ENCODE peak calls at places on chromosomes 5 and 9, in nine cellular contexts. C is HCT116, B is K562, F is SK-N-SH, U is GM23338, N is A549, Z is HL-60, Y is HepG2, T is GM12878. X is an unnamed sample.

GRCh38 chr9:93899609-93900435 is 55.3 kb downstream of the BARX1 start:
- DNase-seq in C (no peak), T (no peak), N (no peak), B (no peak), F (peak), Z (no peak), Y (no peak), U (no peak), X (no peak)

GRCh38 chr9:34496149-34496712 is 26.6 kb downstream of the ENHO start:
- DNase-seq in Z (no peak), C (peak), F (no peak), T (no peak), U (no peak), Y (no peak), B (no peak), N (no peak), X (no peak)

GRCh38 chr9:136014147-136014927 is 53.2 kb upstream of the UBAC1 start:
- DNase-seq in C (no peak), B (no peak), N (no peak), T (no peak), F (peak), U (no peak), Z (no peak), Y (no peak), X (no peak)

GRCh38 chr5:123170816-123171345 is 81.8 kb downstream of the PRDM6 start:
- DNase-seq in F (peak), T (no peak), C (no peak), B (no peak), U (no peak), N (no peak), Y (no peak), Z (no peak), X (no peak)

GRCh38 chr9:97900103-97900737 is 22.1 kb downstream of the TRMO start:
- DNase-seq in T (no peak), Z (no peak), Y (no peak), F (no peak), N (no peak), U (no peak), B (no peak), C (no peak), X (no peak)

GRCh38 chr5:54311178-54311811 is 922 bp upstream of the ARL15 start:
- DNase-seq in C (no peak), Z (no peak), U (peak), B (no peak), T (no peak), N (peak), F (peak), Y (no peak), X (no peak)

GRCh38 chr9:7622481-7622880 is 177.1 kb downstream of the DMAC1 start:
- DNase-seq in Y (no peak), C (no peak), F (no peak), T (no peak), N (no peak), U (no peak), Z (no peak), B (no peak), X (no peak)

GRCh38 chr5:149837680-149838269 is 106.8 kb downstream of the PDE6A start:
- DNase-seq in Z (peak), F (peak), T (no peak), N (peak), B (peak), C (peak), U (peak), Y (peak), X (no peak)

GRCh38 chr9:129671519-129671918 is 6.1 kb downstream of the PRRX2 start:
- DNase-seq in F (no peak), U (no peak), Y (no peak), T (no peak), Z (no peak), B (no peak), N (no peak), C (no peak), X (no peak)

GRCh38 chr5:82244854-82245635 is 33.1 kb downstream of the RPS23 start:
- DNase-seq in Z (no peak), B (no peak), Y (peak), N (no peak), U (peak), T (no peak), F (no peak), C (no peak), X (no peak)

GRCh38 chr5:110258460-110258859 is 468.0 kb downstream of the TMEM232 start:
- DNase-seq in B (no peak), N (no peak), Y (no peak), F (no peak), C (no peak), T (no peak), U (no peak), Z (no peak), X (no peak)

GRCh38 chr9:15430920-15431844 is 8.5 kb downstream of the SNAPC3 start:
- DNase-seq in C (no peak), U (peak), Y (no peak), Z (no peak), N (no peak), B (no peak), T (no peak), F (peak), X (no peak)

GRCh38 chr9:126962336-126962735 is 47.8 kb downstream of the RALGPS1 start:
- DNase-seq in U (no peak), Z (no peak), C (no peak), Y (no peak), T (no peak), N (no peak), F (no peak), B (no peak), X (no peak)

GRCh38 chr5:95959964-95960801 is 1.5 kb downstream of the ELL2 start:
- DNase-seq in C (no peak), N (peak), B (no peak), Y (no peak), Z (no peak), T (no peak), U (no peak), F (peak), X (peak)

GRCh38 chr9:109012876-109013677 is at the start of gene CTNNAL1:
- DNase-seq in B (peak), N (peak), F (peak), U (peak), C (peak), Y (peak), Z (peak), T (no peak), X (no peak)

GRCh38 chr9:124724415-124725067 is 46.6 kb downstream of the NR6A1 start:
- DNase-seq in U (no peak), Y (no peak), N (no peak), Z (no peak), C (no peak), T (no peak), F (no peak), B (no peak), X (no peak)

GRCh38 chr5:166834246-166834645 is 1457.2 kb upstream of the WWC1 start:
- DNase-seq in Y (no peak), Z (no peak), U (no peak), T (no peak), C (no peak), B (no peak), N (no peak), F (no peak), X (no peak)

GRCh38 chr5:117588611-117589010 is 1014.0 kb upstream of the SEMA6A start:
- DNase-seq in Z (no peak), B (no peak), N (no peak), Y (no peak), T (no peak), C (no peak), U (no peak), F (no peak), X (no peak)

GRCh38 chr5:104177651-104178050 is 615.1 kb upstream of the NUDT12 start:
- DNase-seq in Z (no peak), F (no peak), U (no peak), B (no peak), Y (no peak), T (no peak), C (no peak), N (no peak), X (no peak)

GRCh38 chr5:76479973-76480667 is 77.0 kb downstream of the IQGAP2 start:
- DNase-seq in B (peak), F (no peak), N (no peak), T (no peak), C (no peak), U (no peak), Y (peak), Z (peak), X (no peak)

GRCh38 chr5:157867736-157868135 is 8.8 kb upstream of the CLINT1 start:
- DNase-seq in T (no peak), Z (peak), C (no peak), N (no peak), B (no peak), U (no peak), F (no peak), Y (no peak), X (no peak)

GRCh38 chr5:168472329-168472728 is 13.9 kb upstream of the RARS1 start:
- DNase-seq in B (peak), F (no peak), Z (no peak), N (peak), U (peak), C (no peak), Y (no peak), T (no peak), X (no peak)

GRCh38 chr9:115193777-115194176 is 75.8 kb upstream of the TNC start:
- DNase-seq in Y (no peak), B (no peak), Z (no peak), F (no peak), T (no peak), N (no peak), U (peak), C (no peak), X (no peak)

GRCh38 chr5:115859378-115859777 is 17.6 kb downstream of the AP3S1 start:
- DNase-seq in U (no peak), C (no peak), F (no peak), B (no peak), Z (no peak), Y (no peak), N (no peak), T (no peak), X (no peak)

GRCh38 chr9:16154570-16155078 is 601.8 kb downstream of the CCDC171 start:
- DNase-seq in U (peak), Z (no peak), N (peak), B (peak), Y (no peak), T (no peak), C (no peak), F (no peak), X (no peak)

GRCh38 chr9:134320195-134320885 is 5.9 kb upstream of the RXRA start:
- DNase-seq in F (no peak), T (no peak), N (no peak), U (peak), Y (no peak), C (no peak), Z (no peak), B (no peak), X (no peak)

GRCh38 chr9:80796662-80797426 is 892.5 kb downstream of the TLE1 start:
- DNase-seq in F (no peak), Z (no peak), Y (no peak), C (no peak), B (no peak), T (no peak), U (no peak), N (no peak), X (no peak)

GRCh38 chr5:67106626-67107342 is 89.8 kb downstream of the CD180 start:
- DNase-seq in Z (no peak), N (no peak), T (no peak), B (no peak), U (no peak), C (no peak), Y (no peak), F (no peak), X (no peak)

GRCh38 chr5:135319928-135320606 is 79.0 kb downstream of the MACROH2A1 start:
- DNase-seq in B (no peak), C (no peak), F (no peak), Z (no peak), U (peak), Y (no peak), T (no peak), N (no peak), X (no peak)

GRCh38 chr5:41250351-41250987 is 37.1 kb upstream of the C6 start:
- DNase-seq in Z (no peak), F (no peak), C (no peak), U (no peak), B (no peak), N (no peak), T (no peak), Y (no peak), X (no peak)

GRCh38 chr5:41252036-41252435 is 38.7 kb upstream of the C6 start:
- DNase-seq in B (no peak), U (no peak), Z (no peak), C (no peak), F (no peak), T (no peak), Y (no peak), N (no peak), X (no peak)

GRCh38 chr5:41247135-41247534 is 33.8 kb upstream of the C6 start:
- DNase-seq in U (no peak), N (no peak), Y (no peak), F (no peak), T (no peak), Z (no peak), B (no peak), C (no peak), X (no peak)

GRCh38 chr5:41240985-41241384 is 27.7 kb upstream of the C6 start:
- DNase-seq in T (no peak), C (no peak), F (no peak), U (no peak), Z (no peak), B (no peak), N (no peak), Y (no peak), X (no peak)

DNA sequence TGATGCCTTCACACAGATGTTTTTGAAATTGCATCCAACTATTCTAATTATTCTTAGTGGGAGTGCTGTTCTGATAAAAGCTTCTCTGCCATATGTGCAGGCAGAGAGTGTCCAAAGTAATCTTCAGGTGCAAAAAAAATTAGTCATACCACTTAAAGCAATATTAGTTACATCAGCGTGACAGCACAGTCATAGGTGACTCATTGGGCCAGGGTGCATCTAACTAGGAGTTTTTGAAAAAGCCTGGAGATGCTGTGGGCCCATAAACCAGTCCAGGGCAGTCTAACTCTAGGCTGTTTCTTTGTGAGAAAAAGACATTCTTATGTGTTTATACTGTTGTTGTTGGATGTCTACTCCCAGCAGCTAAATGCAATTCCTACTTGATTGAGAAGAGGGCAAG is 33.0 kb upstream of the C6 start:
- DNase-seq in C (peak), T (no peak), U (no peak), Z (no peak), F (no peak), B (no peak), N (peak), Y (no peak), X (peak)
- TF ChIP-seq REST in C (no peak), T (no peak), U (no peak), Z (no peak), F (no peak), B (no peak), N (no peak), Y (no peak), X (no peak)

DNA sequence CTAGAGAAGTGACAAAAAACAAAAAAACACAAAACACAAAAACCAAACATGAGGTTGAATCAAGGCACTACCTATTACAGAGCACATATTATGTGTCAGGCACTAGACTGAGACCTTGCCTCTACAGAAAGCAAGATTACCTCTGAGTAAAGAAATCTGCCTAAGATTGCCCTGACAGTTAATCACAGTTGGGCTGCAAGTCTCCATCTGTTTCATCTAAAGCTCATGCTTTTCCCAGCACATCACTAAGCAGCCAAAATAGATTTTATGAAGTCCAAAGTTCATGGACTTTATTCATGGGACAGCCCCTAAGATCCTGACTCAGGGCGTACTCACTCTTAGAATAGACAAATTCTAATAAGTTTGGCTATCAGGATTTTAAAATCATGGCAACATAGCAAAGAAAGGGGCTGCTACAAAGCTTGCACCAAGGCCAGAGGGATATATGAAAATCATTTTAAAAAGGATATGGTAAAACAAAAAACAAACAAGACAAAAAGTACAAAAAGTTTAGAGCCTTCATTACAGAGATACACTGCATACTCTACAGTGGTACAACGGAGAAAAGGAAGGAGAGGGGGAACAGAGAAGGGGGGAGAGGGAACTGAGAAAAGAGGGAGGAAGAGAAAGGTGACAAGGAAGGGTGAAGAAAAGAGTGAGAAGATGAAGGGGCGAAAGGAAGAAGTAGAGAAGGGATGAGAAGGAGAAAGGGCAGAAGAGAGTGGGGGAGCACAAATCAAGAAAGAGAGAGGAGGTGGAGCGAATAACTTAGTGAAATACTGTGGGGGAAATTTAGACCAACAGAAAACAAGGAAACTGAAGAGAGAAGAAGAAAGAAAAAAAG is 58.2 kb downstream of the RICTOR start:
- DNase-seq in T (no peak), F (no peak), B (no peak), C (no peak), U (no peak), Z (no peak), Y (peak), N (peak), X (peak)
- TF ChIP-seq REST in T (no peak), F (no peak), B (no peak), C (no peak), U (no peak), Z (no peak), Y (no peak), N (no peak), X (no peak)

GRCh38 chr5:10275991-10276390 is 25.9 kb downstream of the CCT5 start:
- DNase-seq in Y (no peak), C (no peak), F (no peak), T (no peak), U (no peak), N (no peak), B (no peak), Z (no peak), X (no peak)
- TF ChIP-seq REST in Y (no peak), C (no peak), F (no peak), T (no peak), U (no peak), N (no peak), B (no peak), Z (no peak), X (no peak)

GRCh38 chr5:8517461-8517860 is 648.5 kb downstream of the MTRR start:
- DNase-seq in Y (no peak), B (no peak), Z (peak), C (no peak), N (peak), T (no peak), F (no peak), U (no peak), X (no peak)
- TF ChIP-seq REST in Y (no peak), B (no peak), Z (no peak), C (no peak), N (no peak), T (no peak), F (no peak), U (no peak), X (no peak)

GRCh38 chr5:177982072-177982727 is 13.8 kb downstream of the PROP1 start:
- DNase-seq in C (peak), N (peak), U (peak), Z (peak), F (peak), B (peak), Y (peak), T (no peak), X (no peak)
- TF ChIP-seq REST in C (no peak), N (no peak), U (no peak), Z (no peak), F (no peak), B (no peak), Y (no peak), T (no peak), X (no peak)

GRCh38 chr5:152188219-152188618 is 216.9 kb downstream of the NMUR2 start:
- DNase-seq in T (no peak), N (no peak), C (no peak), Y (no peak), U (no peak), Z (no peak), B (no peak), F (no peak), X (no peak)

GRCh38 chr5:152181461-152181860 is 223.6 kb downstream of the NMUR2 start:
- DNase-seq in T (no peak), Z (no peak), Y (no peak), B (no peak), C (no peak), F (no peak), N (no peak), U (no peak), X (no peak)

GRCh38 chr5:152187668-152188067 is 217.4 kb downstream of the NMUR2 start:
- DNase-seq in C (no peak), Y (no peak), Z (no peak), N (no peak), U (no peak), B (no peak), T (no peak), F (no peak), X (no peak)

GRCh38 chr5:152185547-152186234 is 219.4 kb downstream of the NMUR2 start:
- DNase-seq in T (no peak), U (no peak), Y (no peak), C (no peak), Z (no peak), F (no peak), B (no peak), N (no peak), X (no peak)
- TF ChIP-seq REST in T (no peak), U (no peak), Y (no peak), C (no peak), Z (no peak), F (no peak), B (no peak), N (no peak), X (no peak)